ENCODE peak calls at places on chromosomes 4 and X, in ten cellular contexts. A is GM23248, L is neural progenitor cell, O is K562, I is fibroblast of lung, M is H1, N is SK-N-MC, Y is mammary epithelial cell, T is hepatocyte, P is DND-41. X is an unnamed sample.

GRCh38 chr4:173556398-173557131 is 26.5 kb upstream of the HAND2 start:
- DNase-seq in I (no peak), O (no peak), T (no peak), Y (no peak), N (no peak), P (no peak), M (no peak), L (no peak), A (peak; percentile 5), X (no peak)

GRCh38 chrX:42686296-42686695 is 91.7 kb downstream of the PPP1R2C start:
- DNase-seq in L (no peak), I (no peak), N (no peak), Y (no peak), A (no peak), M (no peak), T (no peak), P (no peak), O (no peak), X (no peak)

GRCh38 chr4:6126971-6127745 is 73.2 kb downstream of the JAKMIP1 start:
- DNase-seq in M (no peak), I (no peak), N (no peak), Y (no peak), P (no peak), O (no peak), T (no peak), A (no peak), L (no peak), X (no peak)

GRCh38 chr4:31234494-31234893 is 514.3 kb downstream of the PCDH7 start:
- DNase-seq in Y (peak; percentile 66), T (peak; percentile 38), L (no peak), N (no peak), O (no peak), M (peak; percentile 23), P (no peak), I (no peak), A (no peak), X (peak; percentile 45)

GRCh38 chr4:81407726-81408125 is 64.0 kb downstream of the RASGEF1B start:
- DNase-seq in Y (peak; percentile 57), L (no peak), I (no peak), P (no peak), M (no peak), T (no peak), N (no peak), A (no peak), O (no peak), X (no peak)

GRCh38 chr4:85555210-85555609 is 80.3 kb downstream of the ARHGAP24 start:
- DNase-seq in P (no peak), A (peak; percentile 47), Y (peak; percentile 24), N (no peak), T (no peak), O (no peak), I (peak; percentile 7), M (no peak), L (no peak), X (no peak)

GRCh38 chr4:169730564-169730963 is 27.2 kb downstream of the HPF1 start:
- DNase-seq in Y (no peak), P (no peak), L (no peak), A (no peak), N (no peak), M (no peak), T (no peak), O (no peak), I (no peak), X (no peak)

GRCh38 chr4:158074851-158075250 is 98.0 kb downstream of the GASK1B start:
- DNase-seq in P (no peak), L (no peak), M (no peak), A (no peak), Y (no peak), I (no peak), T (no peak), O (no peak), N (no peak), X (no peak)

GRCh38 chr4:141810702-141811365 is 174.5 kb downstream of the IL15 start:
- DNase-seq in A (no peak), T (no peak), I (peak; percentile 83), N (no peak), L (no peak), P (no peak), Y (no peak), O (no peak), M (no peak), X (no peak)

GRCh38 chrX:26203556-26203955 is 11.3 kb downstream of the MAGEB6 start:
- DNase-seq in T (no peak), I (no peak), P (no peak), L (no peak), A (no peak), Y (no peak), O (no peak), M (no peak), N (no peak), X (no peak)

GRCh38 chrX:145816607-145817298 is 876 bp upstream of the SLITRK2 start:
- DNase-seq in T (no peak), M (no peak), N (no peak), L (peak; percentile 4), O (no peak), I (no peak), P (no peak), A (no peak), Y (no peak), X (no peak)

GRCh38 chrX:145817299-145817665 is 347 bp upstream of the SLITRK2 start:
- DNase-seq in N (no peak), O (no peak), I (no peak), A (no peak), Y (no peak), P (no peak), T (no peak), M (no peak), L (peak; percentile 36), X (no peak)

GRCh38 chrX:145820825-145821224 is 3.2 kb downstream of the SLITRK2 start:
- DNase-seq in I (no peak), O (no peak), T (no peak), Y (no peak), A (no peak), P (no peak), M (no peak), L (no peak), N (no peak), X (no peak)

GRCh38 chrX:145818522-145819075 is 970 bp downstream of the SLITRK2 start:
- DNase-seq in L (peak; percentile 13), I (no peak), A (no peak), O (no peak), M (no peak), N (no peak), Y (no peak), P (no peak), T (no peak), X (no peak)

GRCh38 chrX:145817666-145818521 is at the start of gene SLITRK2:
- DNase-seq in L (peak; percentile 58), I (no peak), N (no peak), P (no peak), M (peak; percentile 31), T (peak; percentile 14), A (peak; percentile 4), O (no peak), Y (no peak), X (no peak)
- TF ChIP-seq EZH2 in L (peak; percentile 57), I (no peak), N (no peak), P (no peak), M (peak; percentile 66), T (peak; percentile 81), A (no peak), O (no peak), Y (peak; percentile 6), X (no peak)

GRCh38 chr4:99868126-99868596 is 26.1 kb downstream of the LAMTOR3 start:
- DNase-seq in T (peak; percentile 14), A (peak; percentile 88), N (no peak), P (no peak), M (peak; percentile 23), Y (no peak), O (no peak), L (peak; percentile 26), I (peak; percentile 60), X (no peak)
- TF ChIP-seq EZH2 in T (no peak), A (no peak), N (no peak), P (no peak), M (no peak), Y (no peak), O (no peak), L (no peak), I (no peak), X (no peak)

GRCh38 chrX:137427061-137427778 is 138.7 kb upstream of the ZIC3 start:
- DNase-seq in I (no peak), T (no peak), P (no peak), O (no peak), N (no peak), A (no peak), L (peak; percentile 59), Y (no peak), M (no peak), X (no peak)
- TF ChIP-seq EZH2 in I (peak; percentile 38), T (peak; percentile 31), P (no peak), O (no peak), N (no peak), A (no peak), L (peak; percentile 80), Y (no peak), M (no peak), X (no peak)

GRCh38 chr4:54626113-54626512 is 31.6 kb upstream of the KIT start:
- DNase-seq in O (no peak), P (no peak), Y (no peak), T (no peak), L (no peak), A (peak; percentile 4), I (no peak), M (no peak), N (no peak), X (no peak)
- TF ChIP-seq EZH2 in O (no peak), P (no peak), Y (no peak), T (no peak), L (no peak), A (no peak), I (no peak), M (no peak), N (no peak), X (no peak)

DNA sequence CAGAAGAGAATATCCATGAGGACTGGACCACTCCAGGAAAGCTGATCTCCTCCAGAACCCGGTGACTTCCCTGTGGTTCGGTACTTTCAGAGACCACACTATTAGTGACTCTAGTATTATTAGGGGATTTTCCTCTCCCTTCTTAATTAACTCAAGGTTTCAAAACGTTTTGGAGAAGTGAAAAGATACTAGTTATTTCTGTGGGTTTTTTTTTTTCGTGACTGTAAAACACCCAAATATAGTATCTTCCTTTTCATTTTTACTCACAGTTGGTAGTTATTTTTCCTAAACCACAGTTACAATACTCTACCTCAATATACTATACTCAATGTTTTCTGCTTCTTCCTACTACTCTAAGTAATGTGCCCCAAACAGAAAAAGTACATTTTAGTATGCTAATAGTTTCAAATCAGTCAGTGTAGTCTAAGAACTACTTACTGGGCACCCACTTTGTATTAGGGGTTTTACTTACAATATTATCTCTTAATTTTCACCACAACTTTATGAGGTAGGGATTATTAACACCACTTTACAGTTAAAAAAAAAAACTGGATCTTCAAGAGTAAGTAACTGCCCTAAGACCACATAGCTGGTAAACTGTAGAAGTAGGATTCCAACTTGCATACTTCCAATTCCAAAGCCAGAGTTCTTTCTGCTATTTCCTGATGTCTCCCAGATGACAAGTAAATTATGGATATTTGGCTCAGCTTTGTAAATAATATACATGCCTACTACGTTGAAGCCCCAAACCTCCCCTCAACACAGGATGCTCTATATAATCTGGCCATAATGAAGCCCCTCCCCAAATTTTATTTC is 45.0 kb downstream of the SLC9A7 start:
- DNase-seq in Y (no peak), I (peak; percentile 73), T (no peak), M (no peak), A (peak; percentile 12), O (no peak), P (no peak), L (no peak), N (no peak), X (no peak)
- TF ChIP-seq EZH2 in Y (no peak), I (no peak), T (no peak), M (no peak), A (no peak), O (no peak), P (no peak), L (no peak), N (no peak), X (no peak)

X was measured in HCT116.